ENCODE peak calls at places on chromosomes 11 and 22, in four cellular contexts. One of them, this sample, is unnamed. For H3K36me3 and H3K27me3, the result is how much of the 10 kb centered on the place peaks cover.

GRCh38 chr11:57476883-57477506 is 16.7 kb downstream of the RTN4RL2 start:
- DNase-seq in spleen: peak
- DNase-seq in neural progenitor cell: peak
- DNase-seq in tibial nerve: no peak
- DNase-seq in this sample: peak

GRCh38 chr22:49634006-49634772 is 193.5 kb downstream of the BRD1 start:
- DNase-seq in neural progenitor cell: no peak
- DNase-seq in spleen: no peak
- DNase-seq in tibial nerve: no peak
- DNase-seq in this sample: no peak

GRCh38 chr11:67700548-67701262 is 26.3 kb upstream of the ALDH3B2 start:
- DNase-seq in neural progenitor cell: peak
- DNase-seq in spleen: no peak
- DNase-seq in tibial nerve: no peak
- DNase-seq in this sample: no peak

GRCh38 chr11:92311616-92312449 is 87.2 kb downstream of the FAT3 start:
- DNase-seq in spleen: no peak
- DNase-seq in neural progenitor cell: peak
- DNase-seq in tibial nerve: no peak
- DNase-seq in this sample: peak

GRCh38 chr11:18588297-18589252 is at the start of gene UEVLD:
- DNase-seq in spleen: peak
- DNase-seq in tibial nerve: peak
- DNase-seq in neural progenitor cell: peak
- DNase-seq in this sample: peak

GRCh38 chr11:12762696-12763324 is 88.6 kb downstream of the TEAD1 start:
- DNase-seq in neural progenitor cell: no peak
- DNase-seq in tibial nerve: no peak
- DNase-seq in spleen: no peak
- DNase-seq in this sample: no peak

GRCh38 chr22:44074286-44074984 is 50.3 kb downstream of the PARVB start:
- DNase-seq in neural progenitor cell: peak
- DNase-seq in tibial nerve: no peak
- DNase-seq in spleen: no peak
- DNase-seq in this sample: no peak

GRCh38 chr22:27388090-27388600 is 413.4 kb downstream of the MN1 start:
- DNase-seq in tibial nerve: no peak
- DNase-seq in neural progenitor cell: no peak
- DNase-seq in spleen: no peak
- DNase-seq in this sample: no peak

GRCh38 chr11:101915811-101916291 is 471 bp downstream of the ANGPTL5 start:
- DNase-seq in spleen: no peak
- DNase-seq in tibial nerve: no peak
- DNase-seq in neural progenitor cell: peak
- DNase-seq in this sample: no peak

GRCh38 chr11:113436672-113437252 is 38.4 kb downstream of the DRD2 start:
- DNase-seq in spleen: no peak
- DNase-seq in neural progenitor cell: no peak
- DNase-seq in tibial nerve: no peak
- DNase-seq in this sample: no peak

GRCh38 chr11:723120-723883 is 17.3 kb downstream of the EPS8L2 start:
- DNase-seq in tibial nerve: no peak
- DNase-seq in spleen: no peak
- DNase-seq in neural progenitor cell: peak
- DNase-seq in this sample: peak

GRCh38 chr22:50233223-50233622 is 11.6 kb downstream of the TUBGCP6 start:
- DNase-seq in spleen: no peak
- DNase-seq in neural progenitor cell: no peak
- DNase-seq in tibial nerve: no peak
- DNase-seq in this sample: no peak

GRCh38 chr11:77800445-77800844 is 20.1 kb downstream of the RSF1 start:
- DNase-seq in spleen: no peak
- DNase-seq in neural progenitor cell: no peak
- DNase-seq in tibial nerve: no peak
- DNase-seq in this sample: no peak

GRCh38 chr11:22163394-22163797 is 29.5 kb upstream of the ANO5 start:
- DNase-seq in spleen: peak
- DNase-seq in tibial nerve: no peak
- DNase-seq in neural progenitor cell: no peak
- DNase-seq in this sample: no peak

GRCh38 chr11:56932572-56933235 is 56.0 kb upstream of the OR5AK2 start:
- DNase-seq in neural progenitor cell: no peak
- DNase-seq in tibial nerve: no peak
- DNase-seq in spleen: no peak
- DNase-seq in this sample: no peak

GRCh38 chr11:67541198-67541597 is 18.0 kb upstream of the CABP2 start:
- DNase-seq in spleen: no peak
- DNase-seq in tibial nerve: no peak
- DNase-seq in neural progenitor cell: no peak
- DNase-seq in this sample: peak

GRCh38 chr22:23789121-23789520 is 2.4 kb downstream of the SMARCB1 start:
- DNase-seq in tibial nerve: no peak
- DNase-seq in neural progenitor cell: peak
- DNase-seq in spleen: peak
- DNase-seq in this sample: peak

GRCh38 chr11:17744151-17744940 is 9.8 kb downstream of the KCNC1 start:
- DNase-seq in tibial nerve: no peak
- DNase-seq in neural progenitor cell: no peak
- DNase-seq in spleen: peak
- DNase-seq in this sample: no peak

GRCh38 chr11:44430140-44430539 is 120.2 kb upstream of the ALX4 start:
- DNase-seq in tibial nerve: no peak
- DNase-seq in spleen: no peak
- DNase-seq in neural progenitor cell: no peak
- DNase-seq in this sample: no peak

GRCh38 chr22:20061481-20061861 is 18.6 kb upstream of the DGCR8 start:
- DNase-seq in spleen: peak
- DNase-seq in neural progenitor cell: no peak
- DNase-seq in tibial nerve: no peak
- DNase-seq in this sample: peak

GRCh38 chr11:95716266-95716665 is 73.3 kb downstream of the FAM76B start:
- DNase-seq in neural progenitor cell: no peak
- DNase-seq in spleen: no peak
- DNase-seq in tibial nerve: no peak
- DNase-seq in this sample: no peak

GRCh38 chr11:70169632-70170031 is 33.5 kb upstream of the FADD start:
- DNase-seq in tibial nerve: no peak
- DNase-seq in neural progenitor cell: no peak
- DNase-seq in spleen: no peak
- DNase-seq in this sample: no peak

GRCh38 chr22:42227435-42227834 is 43.0 kb downstream of the TCF20 start:
- DNase-seq in neural progenitor cell: no peak
- DNase-seq in tibial nerve: no peak
- DNase-seq in spleen: no peak
- DNase-seq in this sample: no peak

GRCh38 chr22:20459152-20459542 is 21.5 kb upstream of the SCARF2 start:
- DNase-seq in neural progenitor cell: no peak
- DNase-seq in spleen: peak
- DNase-seq in tibial nerve: no peak
- DNase-seq in this sample: no peak

GRCh38 chr22:46537946-46538815 is 761 bp upstream of the CELSR1 start:
- DNase-seq in tibial nerve: no peak
- DNase-seq in neural progenitor cell: peak
- DNase-seq in spleen: no peak
- DNase-seq in this sample: peak

GRCh38 chr22:42693055-42693762 is 27.5 kb downstream of the A4GALT start:
- DNase-seq in tibial nerve: no peak
- DNase-seq in neural progenitor cell: no peak
- DNase-seq in spleen: no peak
- DNase-seq in this sample: peak

GRCh38 chr11:57542582-57542981 is 5.2 kb downstream of the SMTNL1 start:
- DNase-seq in neural progenitor cell: no peak
- DNase-seq in spleen: no peak
- DNase-seq in tibial nerve: no peak
- DNase-seq in this sample: no peak

GRCh38 chr22:38030311-38031133 is 26.7 kb upstream of the PICK1 start:
- DNase-seq in spleen: no peak
- DNase-seq in neural progenitor cell: peak
- DNase-seq in tibial nerve: no peak
- DNase-seq in this sample: peak

GRCh38 chr22:24434472-24435322 is 7.3 kb downstream of the ADORA2A start:
- DNase-seq in neural progenitor cell: no peak
- DNase-seq in spleen: peak
- DNase-seq in tibial nerve: no peak
- DNase-seq in this sample: peak

GRCh38 chr22:29136715-29137700 is 64.2 kb downstream of the KREMEN1 start:
- DNase-seq in spleen: no peak
- DNase-seq in tibial nerve: no peak
- DNase-seq in neural progenitor cell: no peak
- DNase-seq in this sample: peak

GRCh38 chr22:27286711-27287110 is 514.8 kb downstream of the MN1 start:
- DNase-seq in neural progenitor cell: no peak
- DNase-seq in tibial nerve: no peak
- DNase-seq in spleen: no peak
- DNase-seq in this sample: no peak

GRCh38 chr11:1297576-1298473 is 11.6 kb downstream of the TOLLIP start:
- DNase-seq in neural progenitor cell: no peak
- DNase-seq in tibial nerve: no peak
- DNase-seq in spleen: peak
- DNase-seq in this sample: no peak

GRCh38 chr11:126008956-126009355 is 53.7 kb downstream of the CDON start:
- DNase-seq in spleen: no peak
- DNase-seq in tibial nerve: no peak
- DNase-seq in neural progenitor cell: no peak
- DNase-seq in this sample: no peak

GRCh38 chr11:67013511-67014045 is 9.4 kb upstream of the SYT12 start:
- DNase-seq in spleen: no peak
- DNase-seq in tibial nerve: no peak
- DNase-seq in neural progenitor cell: no peak
- DNase-seq in this sample: no peak

GRCh38 chr11:130827697-130828377 is 88.4 kb downstream of the SNX19 start:
- DNase-seq in tibial nerve: peak
- DNase-seq in neural progenitor cell: peak
- DNase-seq in spleen: peak
- DNase-seq in this sample: peak

GRCh38 chr11:88363566-88364169 is 26.1 kb upstream of the CTSC start:
- DNase-seq in neural progenitor cell: no peak
- DNase-seq in tibial nerve: no peak
- DNase-seq in spleen: no peak
- DNase-seq in this sample: no peak

DNA sequence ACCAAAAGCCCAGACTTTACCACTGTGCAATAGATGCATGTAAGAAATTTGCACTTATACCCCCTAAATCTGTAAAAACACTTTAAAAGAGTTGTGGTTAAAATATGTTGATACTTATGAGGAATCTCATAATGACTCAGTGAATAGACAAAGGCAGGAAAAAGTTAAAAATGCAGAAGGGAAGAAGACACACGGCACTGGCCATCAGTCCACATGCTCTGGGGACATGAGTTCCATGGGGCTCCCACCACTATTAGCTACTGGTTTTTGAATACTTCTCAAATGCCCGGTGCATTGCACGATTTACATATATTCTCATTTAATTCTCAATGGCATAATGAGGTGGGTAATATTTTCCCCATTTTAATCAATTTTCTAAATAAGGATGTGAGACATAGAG is 59.3 kb upstream of the BLID start:
- DNase-seq in spleen: no peak
- DNase-seq in tibial nerve: no peak
- DNase-seq in neural progenitor cell: no peak
- DNase-seq in this sample: no peak
- H3K4me3 ChIP-seq in spleen: no peak
- H3K4me3 ChIP-seq in tibial nerve: no peak
- H3K4me3 ChIP-seq in neural progenitor cell: no peak
- H3K4me3 ChIP-seq in this sample: no peak

GRCh38 chr11:76047231-76047630 is 159.1 kb downstream of the WNT11 start:
- DNase-seq in tibial nerve: no peak
- DNase-seq in neural progenitor cell: no peak
- DNase-seq in spleen: no peak
- DNase-seq in this sample: no peak
- H3K36me3 ChIP-seq in tibial nerve: under half
- H3K36me3 ChIP-seq in neural progenitor cell: under half
- H3K36me3 ChIP-seq in spleen: under half
- H3K36me3 ChIP-seq in this sample: under half

DNA sequence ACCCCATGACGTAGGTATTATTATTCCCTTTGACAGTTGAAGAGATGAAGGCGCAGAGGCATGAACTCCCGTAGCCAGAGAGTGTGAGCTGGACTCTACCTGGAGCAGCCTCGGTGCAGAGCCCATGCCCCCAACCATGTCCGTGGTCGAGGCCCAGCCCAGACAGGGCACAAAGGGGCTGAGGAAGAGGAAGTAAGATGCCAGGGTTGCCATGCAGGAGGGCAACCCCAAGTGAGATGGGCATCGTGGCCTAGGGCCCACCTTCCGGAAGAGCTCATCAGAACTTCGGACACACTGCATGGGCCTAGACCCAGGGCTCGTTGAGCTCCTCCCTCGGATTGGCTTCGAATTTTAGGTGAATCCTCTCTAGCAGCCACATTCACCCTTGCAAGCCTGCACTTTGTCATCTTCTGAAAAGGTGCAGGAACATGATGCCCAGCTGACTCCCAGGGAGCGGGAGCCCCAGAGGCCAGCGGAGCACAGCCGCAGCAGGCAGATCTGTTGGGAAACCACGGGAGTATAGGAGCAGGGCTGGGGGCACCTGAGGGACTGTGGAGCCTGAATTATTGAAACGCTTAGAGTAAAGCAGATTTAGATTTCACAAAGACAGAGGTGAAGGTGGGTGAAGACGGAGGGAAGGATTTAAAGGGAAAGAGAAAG is 29.0 kb upstream of the JAM3 start:
- DNase-seq in neural progenitor cell: no peak
- DNase-seq in spleen: peak
- DNase-seq in tibial nerve: no peak
- DNase-seq in this sample: no peak
- H3K27me3 ChIP-seq in neural progenitor cell: under half
- H3K27me3 ChIP-seq in spleen: under half
- H3K27me3 ChIP-seq in tibial nerve: under half
- H3K27me3 ChIP-seq in this sample: under half

GRCh38 chr11:3972431-3972830 is 117.0 kb downstream of the STIM1 start:
- DNase-seq in neural progenitor cell: no peak
- DNase-seq in spleen: no peak
- DNase-seq in tibial nerve: no peak
- DNase-seq in this sample: no peak
- H3K4me3 ChIP-seq in neural progenitor cell: no peak
- H3K4me3 ChIP-seq in spleen: no peak
- H3K4me3 ChIP-seq in tibial nerve: no peak
- H3K4me3 ChIP-seq in this sample: no peak

GRCh38 chr11:74971424-74971823 is 17.3 kb upstream of the NEU3 start:
- DNase-seq in neural progenitor cell: no peak
- DNase-seq in spleen: no peak
- DNase-seq in tibial nerve: no peak
- DNase-seq in this sample: no peak
- H3K36me3 ChIP-seq in neural progenitor cell: under half
- H3K36me3 ChIP-seq in spleen: under half
- H3K36me3 ChIP-seq in tibial nerve: under half
- H3K36me3 ChIP-seq in this sample: under half

GRCh38 chr22:16721969-16722368 is 103.2 kb downstream of the XKR3 start:
- DNase-seq in tibial nerve: no peak
- DNase-seq in spleen: no peak
- DNase-seq in neural progenitor cell: no peak
- DNase-seq in this sample: no peak
- H3K27me3 ChIP-seq in tibial nerve: under half
- H3K27me3 ChIP-seq in spleen: under half
- H3K27me3 ChIP-seq in neural progenitor cell: under half
- H3K27me3 ChIP-seq in this sample: under half

GRCh38 chr11:64268028-64268686 is 16.3 kb downstream of the BAD start:
- DNase-seq in tibial nerve: no peak
- DNase-seq in spleen: peak
- DNase-seq in neural progenitor cell: no peak
- DNase-seq in this sample: no peak
- H3K4me3 ChIP-seq in tibial nerve: peak
- H3K4me3 ChIP-seq in spleen: peak
- H3K4me3 ChIP-seq in neural progenitor cell: peak
- H3K4me3 ChIP-seq in this sample: no peak

This sample was measured in H7.